ENCODE peak calls at places on chromosomes 3 and 15, in eight cellular contexts. J is foreskin fibroblast; A is activated CD4-positive, alpha-beta memory T cell treated with anti-CD3 and anti-CD28 coated beads, Interleukin-2, amount 10 ng/mL, durations not matched to agents 7 days and 5 days; M is HT1080; Y is left ventricle myocardium inferior; O is activated gamma-delta T cell; P is brain microvascular endothelial cell; R is activated T-helper 1 cell treated with anti-CD3 and anti-CD28 coated beads, Interleukin-2, amount 50 U/mL, for 16 hours. E is an unnamed sample.

GRCh38 chr3:111809196-111809595 is 49.9 kb upstream of the PHLDB2 start:
- DNase-seq in J (peak), A (no peak), M (no peak), Y (no peak), O (no peak), P (peak), R (no peak), E (no peak)

GRCh38 chr15:40313531-40314398 is 6.0 kb upstream of the PLCB2 start:
- DNase-seq in J (peak), A (no peak), M (peak), Y (no peak), O (no peak), P (no peak), R (no peak), E (peak)

GRCh38 chr15:81492303-81492702 is 118.3 kb upstream of the TMC3 start:
- DNase-seq in J (no peak), A (no peak), M (peak), Y (peak), O (no peak), P (no peak), R (no peak), E (no peak)

GRCh38 chr3:52193059-52193458 is 4.9 kb upstream of the ALAS1 start:
- DNase-seq in J (peak), A (no peak), M (peak), Y (peak), O (no peak), P (no peak), R (no peak), E (no peak)

GRCh38 chr3:153219147-153219546 is 57.1 kb downstream of the RAP2B start:
- DNase-seq in J (peak), A (no peak), M (peak), Y (no peak), O (no peak), P (no peak), R (no peak), E (no peak)

GRCh38 chr3:112341386-112341785 is 8.4 kb downstream of the CD200 start:
- DNase-seq in J (no peak), A (no peak), M (no peak), Y (no peak), O (no peak), P (no peak), R (no peak), E (no peak)

GRCh38 chr3:189270248-189270832 is 98.6 kb downstream of the TPRG1 start:
- DNase-seq in J (peak), A (peak), M (peak), Y (peak), O (no peak), P (peak), R (no peak), E (peak)

GRCh38 chr3:94716326-94717018 is 653.6 kb downstream of the NSUN3 start:
- DNase-seq in J (no peak), A (no peak), M (peak), Y (no peak), O (no peak), P (no peak), R (no peak), E (no peak)

GRCh38 chr3:127441764-127442163 is 148.8 kb downstream of the TPRA1 start:
- DNase-seq in J (no peak), A (no peak), M (no peak), Y (no peak), O (no peak), P (no peak), R (no peak), E (no peak)

GRCh38 chr3:170690133-170690981 is 104.5 kb upstream of the SLC7A14 start:
- DNase-seq in J (no peak), A (peak), M (peak), Y (peak), O (no peak), P (peak), R (no peak), E (peak)

GRCh38 chr3:69767571-69767970 is 28.3 kb downstream of the MITF start:
- DNase-seq in J (no peak), A (no peak), M (no peak), Y (peak), O (no peak), P (no peak), R (no peak), E (no peak)

GRCh38 chr3:171995486-171995885 is 43.9 kb upstream of the FNDC3B start:
- DNase-seq in J (no peak), A (no peak), M (no peak), Y (no peak), O (no peak), P (no peak), R (no peak), E (no peak)

GRCh38 chr15:31591908-31592307 is 265.3 kb downstream of the KLF13 start:
- DNase-seq in J (no peak), A (no peak), M (no peak), Y (no peak), O (no peak), P (no peak), R (no peak), E (no peak)

GRCh38 chr3:119558528-119559339 is 680 bp downstream of the CD80 start:
- DNase-seq in J (no peak), A (no peak), M (no peak), Y (no peak), O (no peak), P (no peak), R (no peak), E (no peak)

GRCh38 chr15:52656412-52656811 is 22.8 kb downstream of the ATOSA start:
- DNase-seq in J (no peak), A (no peak), M (no peak), Y (no peak), O (no peak), P (no peak), R (no peak), E (no peak)

GRCh38 chr3:197397812-197398211 is 99.4 kb upstream of the DLG1 start:
- DNase-seq in J (no peak), A (no peak), M (no peak), Y (no peak), O (no peak), P (no peak), R (no peak), E (no peak)

GRCh38 chr3:116837474-116837873 is 127.9 kb downstream of the TUSC7 start:
- DNase-seq in J (no peak), A (no peak), M (no peak), Y (no peak), O (no peak), P (no peak), R (no peak), E (no peak)

GRCh38 chr15:100175406-100176114 is 166.2 kb downstream of the ADAMTS17 start:
- DNase-seq in J (no peak), A (no peak), M (no peak), Y (no peak), O (no peak), P (no peak), R (no peak), E (no peak)

GRCh38 chr3:117104381-117104780 is 394.8 kb downstream of the TUSC7 start:
- DNase-seq in J (peak), A (no peak), M (no peak), Y (no peak), O (no peak), P (no peak), R (no peak), E (no peak)

GRCh38 chr3:190585771-190586630 is 72.1 kb downstream of the IL1RAP start:
- DNase-seq in J (peak), A (peak), M (peak), Y (no peak), O (no peak), P (peak), R (no peak), E (peak)

E was measured in DND-41.